ENCODE peak calls at places on chromosomes 16 and 17, in eight cellular contexts. W is GM10248, G is ascending aorta, R is Peyer's patch, Y is pancreas, D is astrocyte of the spinal cord, C is AG09309, B is PC-9. A is an unnamed sample.

GRCh38 chr16:2039286-2040030 is 8.2 kb downstream of the NTHL1 start:
- DNase-seq in W (no peak), G (no peak), R (peak), Y (peak), D (peak), C (peak), B (peak), A (no peak)

GRCh38 chr16:28202147-28202746 is 9.5 kb downstream of the XPO6 start:
- DNase-seq in W (peak), G (no peak), R (no peak), Y (no peak), D (no peak), C (no peak), B (no peak), A (no peak)

GRCh38 chr17:41976142-41976768 is 9.7 kb downstream of the CNP start:
- DNase-seq in W (no peak), G (no peak), R (no peak), Y (peak), D (no peak), C (no peak), B (no peak), A (peak)

GRCh38 chr17:62801553-62801952 is 6.6 kb downstream of the MARCHF10 start:
- DNase-seq in W (no peak), G (no peak), R (no peak), Y (no peak), D (no peak), C (no peak), B (no peak), A (no peak)

GRCh38 chr17:46152423-46152822 is 40.8 kb downstream of the KANSL1 start:
- DNase-seq in W (no peak), G (no peak), R (no peak), Y (no peak), D (no peak), C (no peak), B (no peak), A (no peak)

GRCh38 chr17:64385187-64386083 is 5.2 kb downstream of the PECAM1 start:
- DNase-seq in W (peak), G (peak), R (peak), Y (no peak), D (peak), C (peak), B (peak), A (peak)

GRCh38 chr17:16428098-16428882 is 12.9 kb downstream of the TRPV2 start:
- DNase-seq in W (peak), G (no peak), R (peak), Y (peak), D (no peak), C (no peak), B (no peak), A (peak)

GRCh38 chr16:48720266-48720665 is 110.3 kb upstream of the N4BP1 start:
- DNase-seq in W (peak), G (no peak), R (no peak), Y (no peak), D (no peak), C (no peak), B (no peak), A (peak)

GRCh38 chr16:85898521-85899442 is at the start of gene IRF8:
- DNase-seq in W (peak), G (peak), R (peak), Y (peak), D (no peak), C (no peak), B (no peak), A (peak)

GRCh38 chr16:89958596-89958995 is 10.0 kb downstream of the DEF8 start:
- DNase-seq in W (no peak), G (no peak), R (no peak), Y (peak), D (no peak), C (no peak), B (no peak), A (no peak)

GRCh38 chr16:87834668-87835473 is 34.4 kb downstream of the SLC7A5 start:
- DNase-seq in W (no peak), G (no peak), R (no peak), Y (peak), D (peak), C (no peak), B (peak), A (no peak)

GRCh38 chr16:23700509-23700908 is 12.5 kb downstream of the ERN2 start:
- DNase-seq in W (no peak), G (no peak), R (peak), Y (no peak), D (no peak), C (no peak), B (no peak), A (no peak)

DNA sequence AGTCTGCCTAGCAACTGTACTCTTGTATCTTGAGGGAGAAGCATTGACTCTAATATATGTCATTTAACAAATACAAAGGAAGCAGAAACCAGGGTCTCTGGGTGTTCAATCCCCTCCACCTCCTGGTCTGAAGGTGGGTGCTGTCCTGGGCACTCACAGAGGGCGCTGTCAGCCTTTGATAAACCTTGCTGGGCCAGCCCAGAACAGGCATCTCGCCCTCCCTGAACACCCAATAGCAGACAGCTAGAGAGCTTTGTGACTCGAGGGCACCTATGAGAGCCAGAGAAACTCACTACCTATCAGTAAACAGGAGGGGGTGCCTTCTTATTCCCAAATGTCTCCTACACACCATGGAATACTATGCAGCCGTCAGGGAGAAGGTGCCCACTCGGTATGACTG is 6.4 kb upstream of the PIPOX start:
- DNase-seq in W (no peak), G (no peak), R (no peak), Y (no peak), D (no peak), C (no peak), B (no peak), A (no peak)
- TF ChIP-seq CTCF in W (no peak), G (no peak), R (no peak), Y (no peak), D (no peak), C (peak), B (no peak), A (no peak)

DNA sequence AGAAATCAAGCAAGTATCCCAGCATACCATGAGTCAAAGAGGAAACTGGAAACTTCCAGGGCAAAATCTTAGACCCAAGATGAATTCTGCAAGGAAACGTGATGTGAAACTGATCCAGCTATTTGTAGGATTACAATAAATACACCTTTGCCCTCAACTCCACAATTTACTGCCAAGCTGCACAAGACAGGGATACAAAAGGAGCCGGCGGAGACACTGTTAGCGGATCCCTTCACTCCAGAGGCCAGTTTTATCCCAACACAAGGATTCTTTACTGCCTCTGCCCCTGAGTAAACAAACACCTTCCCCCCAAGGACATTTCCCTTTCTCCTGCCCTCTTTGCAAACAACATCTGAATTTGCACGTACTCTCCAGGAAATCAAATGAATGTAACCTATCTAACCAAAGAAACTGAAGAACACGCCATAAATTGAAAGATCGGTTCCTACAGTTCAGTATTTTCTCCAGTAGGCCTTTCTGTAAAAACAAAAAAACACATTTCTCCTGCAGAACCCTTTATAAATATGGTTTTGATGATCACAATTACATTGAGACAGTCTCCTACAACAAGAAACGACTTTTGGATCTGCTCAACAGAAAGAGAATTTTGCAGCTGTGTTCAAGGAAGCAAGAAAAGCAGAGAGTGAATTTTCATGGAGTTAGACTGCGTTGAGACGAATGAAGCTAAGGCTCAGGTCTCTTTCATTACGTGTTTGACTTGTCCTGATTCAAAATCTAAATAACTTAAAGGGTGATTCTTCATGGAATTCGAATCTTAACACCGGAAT is 1.4 kb upstream of the CBX2 start:
- DNase-seq in W (no peak), G (no peak), R (no peak), Y (no peak), D (no peak), C (no peak), B (no peak), A (no peak)
- TF ChIP-seq CTCF in W (no peak), G (no peak), R (no peak), Y (no peak), D (no peak), C (no peak), B (no peak), A (no peak)

GRCh38 chr17:74070374-74070773 is 133.1 kb upstream of the RPL38 start:
- DNase-seq in W (no peak), G (no peak), R (no peak), Y (no peak), D (no peak), C (no peak), B (no peak), A (no peak)
- TF ChIP-seq CTCF in W (no peak), G (no peak), R (no peak), Y (no peak), D (no peak), C (no peak), B (no peak), A (no peak)

DNA sequence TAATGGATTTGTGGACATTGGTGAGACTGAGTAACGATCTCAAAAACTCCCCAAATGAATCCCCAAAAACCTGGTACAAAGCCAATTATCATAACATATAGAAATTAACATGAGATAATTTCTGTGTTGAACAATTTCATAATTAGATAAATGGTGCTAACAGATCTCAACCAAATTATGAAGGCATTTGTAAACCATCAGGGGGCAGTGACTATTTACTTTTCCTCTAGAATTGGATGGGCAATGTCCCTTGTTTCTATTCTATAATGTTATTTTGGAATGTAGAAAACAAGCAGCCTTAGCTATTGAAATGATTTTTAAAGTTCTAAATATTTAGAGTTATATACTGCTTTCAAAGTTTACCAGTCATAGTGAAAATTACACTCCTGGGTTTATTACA is 57.8 kb downstream of the MYH10 start:
- DNase-seq in W (no peak), G (no peak), R (no peak), Y (no peak), D (no peak), C (no peak), B (no peak), A (no peak)
- TF ChIP-seq CTCF in W (peak), G (no peak), R (no peak), Y (no peak), D (peak), C (peak), B (no peak), A (no peak)

DNA sequence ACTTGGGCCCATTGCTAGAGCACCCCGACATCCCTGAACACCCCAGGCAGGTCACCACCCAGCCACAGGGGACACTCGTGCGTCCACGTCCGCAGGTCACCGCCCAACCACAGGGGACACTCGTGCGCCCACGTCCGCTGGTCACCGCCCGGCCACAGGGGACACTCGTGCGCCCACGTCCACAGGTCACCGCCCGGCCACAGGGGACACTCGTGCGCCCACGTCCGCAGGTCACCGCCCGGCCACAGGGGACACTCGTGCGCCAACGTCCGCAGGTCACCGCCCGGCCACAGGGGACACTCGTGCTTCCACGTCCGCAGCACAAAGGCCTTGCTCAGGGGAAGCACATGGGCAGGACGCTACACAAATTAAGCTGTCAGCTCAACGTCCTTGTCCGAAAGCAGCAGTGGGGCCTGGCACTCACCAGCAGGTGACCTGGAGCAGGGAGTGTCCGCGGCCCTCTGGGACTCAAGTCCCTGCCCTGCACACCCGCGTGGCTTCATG is 17.7 kb downstream of the GALNS start:
- DNase-seq in W (no peak), G (no peak), R (no peak), Y (peak), D (no peak), C (no peak), B (no peak), A (no peak)
- TF ChIP-seq CTCF in W (no peak), G (no peak), R (no peak), Y (no peak), D (no peak), C (no peak), B (no peak), A (no peak)

GRCh38 chr17:11264183-11264871 is 23.3 kb downstream of the SHISA6 start:
- DNase-seq in W (no peak), G (no peak), R (no peak), Y (no peak), D (no peak), C (no peak), B (no peak), A (no peak)
- TF ChIP-seq CTCF in W (peak), G (no peak), R (peak), Y (no peak), D (no peak), C (no peak), B (peak), A (no peak)